ENCODE peak calls at places on chromosomes 12 and 14, in seven cellular contexts. K is thoracic aorta, R is HFF-Myc, N is body of pancreas, S is cardiac muscle cell, P is cardiac fibroblast, V is endothelial cell of umbilical vein. D is an unnamed sample.
A peak's percentile ranks its signal among the peaks of the same experiment; 100 is the strongest.

GRCh38 chr14:104924421-104925213 is at the start of gene PLD4:
- DNase-seq in V (no peak), R (no peak), K (no peak), S (no peak), N (no peak), P (no peak), D (no peak)

GRCh38 chr14:52299692-52300278 is 14.3 kb upstream of the PTGER2 start:
- DNase-seq in S (peak; percentile 74), V (peak; percentile 47), R (no peak), P (peak; percentile 72), N (no peak), K (no peak), D (no peak)

GRCh38 chr14:61517861-61518802 is 177.2 kb upstream of the HIF1A start:
- DNase-seq in P (peak; percentile 55), V (peak; percentile 39), R (no peak), S (peak; percentile 61), N (peak; percentile 59), K (no peak), D (no peak)

GRCh38 chr12:116939734-116940133 is 29.0 kb downstream of the FBXW8 start:
- DNase-seq in N (no peak), R (no peak), S (no peak), P (no peak), K (no peak), V (no peak), D (no peak)

GRCh38 chr12:62866451-62867082 is 68.4 kb downstream of the PPM1H start:
- DNase-seq in K (no peak), P (peak; percentile 42), N (no peak), V (peak; percentile 65), S (peak; percentile 67), R (no peak), D (no peak)

GRCh38 chr12:20656600-20656999 is 38.5 kb upstream of the SLCO1C1 start:
- DNase-seq in N (no peak), R (no peak), S (no peak), K (no peak), P (no peak), V (no peak), D (no peak)

GRCh38 chr12:54019111-54019811 is 9.0 kb upstream of the HOXC6 start:
- DNase-seq in P (no peak), V (no peak), R (no peak), K (no peak), N (no peak), S (no peak), D (no peak)

GRCh38 chr12:14849664-14850063 is 6.3 kb upstream of the ART4 start:
- DNase-seq in R (no peak), K (no peak), S (peak; percentile 79), P (peak; percentile 74), N (no peak), V (peak; percentile 98), D (no peak)

GRCh38 chr12:65074932-65075331 is 46.2 kb downstream of the WIF1 start:
- DNase-seq in P (no peak), S (no peak), N (no peak), R (no peak), V (no peak), K (no peak), D (no peak)

GRCh38 chr12:59040651-59041050 is 120.3 kb upstream of the LRIG3 start:
- DNase-seq in V (peak; percentile 79), P (peak; percentile 64), K (no peak), S (peak; percentile 63), N (no peak), R (peak; percentile 22), D (no peak)

GRCh38 chr14:104314251-104314941 is 176.0 kb downstream of the KIF26A start:
- DNase-seq in N (peak; percentile 5), R (no peak), S (no peak), V (no peak), P (no peak), K (no peak), D (no peak)

GRCh38 chr14:104967414-104968152 is 10.6 kb downstream of the AHNAK2 start:
- DNase-seq in V (peak; percentile 87), N (no peak), R (no peak), S (peak; percentile 62), K (no peak), P (peak; percentile 58), D (no peak)

GRCh38 chr14:45181806-45182205 is 46.1 kb downstream of the FANCM start:
- DNase-seq in R (no peak), V (peak; percentile 22), S (no peak), N (no peak), P (no peak), K (no peak), D (no peak)

GRCh38 chr14:78921856-78922255 is 751.7 kb downstream of the NRXN3 start:
- DNase-seq in N (no peak), P (peak; percentile 33), S (peak; percentile 61), R (peak; percentile 56), K (no peak), V (peak; percentile 92), D (peak; percentile 56)

GRCh38 chr12:123078531-123079123 is 72.3 kb downstream of the PITPNM2 start:
- DNase-seq in K (no peak), P (no peak), V (no peak), N (no peak), S (no peak), R (no peak), D (no peak)

GRCh38 chr14:36973806-36974442 is 198.5 kb downstream of the SLC25A21 start:
- DNase-seq in R (no peak), P (peak; percentile 5), K (no peak), S (no peak), N (no peak), V (peak; percentile 56), D (peak; percentile 40)

GRCh38 chr14:65044596-65044959 is 57.7 kb downstream of the MAX start:
- DNase-seq in P (no peak), S (peak; percentile 31), K (no peak), R (no peak), N (no peak), V (no peak), D (no peak)

GRCh38 chr14:75306917-75307699 is 28.5 kb downstream of the FOS start:
- DNase-seq in V (no peak), N (no peak), S (no peak), R (no peak), P (peak; percentile 39), K (no peak), D (no peak)

GRCh38 chr12:48175613-48176416 is 7.6 kb upstream of the CCDC184 start:
- DNase-seq in N (no peak), S (no peak), R (no peak), V (no peak), K (no peak), P (no peak), D (no peak)

GRCh38 chr14:92692822-92693226 is 55.6 kb downstream of the LGMN start:
- DNase-seq in R (no peak), K (no peak), P (peak; percentile 87), S (peak; percentile 66), V (peak; percentile 67), N (peak; percentile 97), D (no peak)

GRCh38 chr12:6199211-6199530 is 1.0 kb upstream of the CD9 start:
- DNase-seq in S (no peak), V (no peak), P (no peak), R (no peak), N (no peak), K (no peak), D (no peak)
- H3K4me3 ChIP-seq in S (no peak overlapping the region), V (peak overlapping the region; percentile 85), P (no peak overlapping the region), R (peak overlapping the region; percentile 86), N (no peak overlapping the region), K (peak overlapping the region; percentile 95), D (no peak overlapping the region)

GRCh38 chr12:31246470-31246850 is 79.5 kb downstream of the SINHCAF start:
- DNase-seq in N (no peak), V (no peak), P (peak; percentile 54), R (no peak), K (no peak), S (peak; percentile 66), D (peak; percentile 83)

GRCh38 chr12:31250179-31250578 is 75.8 kb downstream of the SINHCAF start:
- DNase-seq in V (no peak), S (no peak), P (no peak), R (no peak), K (no peak), N (no peak), D (no peak)

GRCh38 chr12:31248815-31249214 is 77.1 kb downstream of the SINHCAF start:
- DNase-seq in S (no peak), K (no peak), R (no peak), N (no peak), P (no peak), V (no peak), D (no peak)

DNA sequence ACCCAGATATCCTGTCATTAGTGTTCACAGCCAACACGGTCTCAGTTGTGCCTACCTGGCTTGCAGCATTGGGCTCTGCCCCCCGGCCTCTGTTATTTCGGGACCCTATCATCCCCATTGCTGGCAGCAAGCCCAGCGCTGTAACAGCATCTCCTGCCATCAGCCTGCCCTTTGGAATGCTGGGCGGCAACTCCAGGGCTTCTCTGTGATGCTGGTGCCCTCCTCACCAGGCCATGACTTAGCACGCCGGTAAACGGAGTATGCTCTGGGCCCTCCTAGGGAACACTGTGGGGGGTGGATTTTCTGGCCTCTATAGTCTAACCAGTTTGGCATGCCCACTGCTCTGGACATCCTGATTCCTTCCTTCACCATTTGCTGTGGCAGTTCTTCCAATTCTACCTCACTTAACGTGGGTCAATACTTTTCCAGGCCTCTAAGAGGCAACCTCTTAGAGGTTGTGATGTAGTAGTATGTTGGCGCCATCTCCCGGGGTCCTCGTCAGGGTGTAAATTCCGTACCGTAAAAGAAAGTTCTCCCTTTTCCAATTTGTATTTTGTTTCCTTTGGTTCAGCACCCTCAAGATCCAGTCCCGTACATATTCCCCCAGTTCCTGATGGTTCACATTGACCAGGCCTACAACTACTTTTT is 80.0 kb downstream of the SINHCAF start:
- DNase-seq in P (peak; percentile 19), S (peak; percentile 32), K (no peak), N (no peak), V (no peak), R (no peak), D (no peak)
- TF ChIP-seq CTCF in P (peak; percentile 14), S (peak; percentile 22), K (no peak), N (no peak), V (no peak), R (no peak), D (no peak)

GRCh38 chr14:67875175-67876006 is 55.8 kb downstream of the RAD51B start:
- DNase-seq in S (no peak), V (no peak), N (no peak), K (no peak), R (no peak), P (no peak), D (no peak)
- H3K4me3 ChIP-seq in S (no peak overlapping the region), V (no peak overlapping the region), N (no peak overlapping the region), K (no peak overlapping the region), R (no peak overlapping the region), P (no peak overlapping the region), D (no peak overlapping the region)

DNA sequence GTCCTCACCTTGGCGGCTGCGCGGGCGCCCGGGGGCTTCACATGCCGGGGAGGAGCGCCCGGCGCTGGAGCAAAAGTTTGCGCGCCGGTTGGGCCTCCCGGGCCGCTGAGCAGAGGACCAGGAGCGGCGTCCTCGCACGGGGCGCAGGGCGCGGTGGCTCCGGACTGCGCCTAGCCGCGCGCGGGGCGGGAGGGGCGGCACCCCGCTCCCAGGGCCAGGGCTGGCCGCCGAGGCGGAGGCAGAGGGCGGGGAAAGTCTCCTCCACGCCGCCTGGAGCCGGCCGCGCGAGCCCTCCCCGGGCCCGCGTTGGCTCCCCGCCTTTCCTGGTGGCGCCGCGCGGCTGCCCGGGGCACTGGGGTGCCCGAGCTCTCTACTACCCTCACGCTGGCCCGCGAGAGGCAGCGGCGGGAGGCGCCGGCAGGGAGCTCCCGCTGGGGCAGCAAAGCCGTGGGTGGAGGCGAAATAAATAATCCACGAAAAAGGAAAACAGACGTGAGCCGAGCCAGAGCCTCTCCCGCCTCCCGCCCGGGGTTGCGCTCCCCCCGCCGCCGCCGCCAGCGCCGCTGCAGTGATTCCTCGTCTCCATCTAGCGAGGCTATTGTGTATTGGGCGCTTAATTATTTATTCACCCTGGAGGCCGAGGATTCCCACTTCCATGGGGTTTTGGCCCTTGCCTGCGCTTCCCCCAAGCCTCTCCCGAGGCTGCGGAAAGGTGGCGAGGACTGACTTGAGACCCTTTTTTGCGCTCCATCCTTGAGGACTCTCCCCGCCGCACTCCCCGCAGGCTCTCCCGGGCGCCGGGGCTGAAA is 476 bp upstream of the PRIMA1 start:
- DNase-seq in N (no peak), P (no peak), V (no peak), R (no peak), K (no peak), S (peak; percentile 2), D (no peak)
- TF ChIP-seq CTCF in N (no peak), P (no peak), V (no peak), R (no peak), K (peak; percentile 63), S (no peak), D (no peak)

D was measured in retinal pigment epithelial cell.